ENCODE peak calls at places on chromosomes 16 and 17, in six cellular contexts. Q is upper lobe of right lung, Y is cerebellar nuclear complex, R is hippocampal formation, G is T-cell, T is smooth muscle cell of the brain vasculature. I is an unnamed sample.

GRCh38 chr17:82631544-82631943 is 16.7 kb downstream of the WDR45B start:
- DNase-seq in Y (no peak), T (no peak), Q (no peak), G (no peak), R (no peak), I (no peak)

GRCh38 chr17:82278308-82278707 is 4.8 kb upstream of the CSNK1D start:
- DNase-seq in Y (no peak), R (no peak), Q (no peak), T (no peak), G (no peak), I (no peak)

GRCh38 chr17:45147581-45148182 is 593 bp upstream of the HEXIM1 start:
- DNase-seq in T (no peak), G (peak), Q (peak), Y (no peak), R (peak), I (peak)

GRCh38 chr16:50198802-50199410 is 45.8 kb downstream of the TENT4B start:
- DNase-seq in G (no peak), Q (no peak), R (no peak), T (no peak), Y (no peak), I (no peak)

GRCh38 chr16:3696425-3697218 is 20.7 kb downstream of the TRAP1 start:
- DNase-seq in Q (no peak), Y (no peak), T (no peak), G (no peak), R (no peak), I (peak)

GRCh38 chr16:31063843-31064611 is 10.0 kb downstream of the ZNF668 start:
- DNase-seq in G (no peak), Q (no peak), T (no peak), Y (no peak), R (no peak), I (no peak)

GRCh38 chr17:19237389-19238166 is 412 bp downstream of the EPN2 start:
- DNase-seq in Q (peak), Y (no peak), R (no peak), G (peak), T (no peak), I (no peak)

GRCh38 chr17:39462644-39463375 is 1.5 kb downstream of the CDK12 start:
- DNase-seq in Q (peak), Y (no peak), G (no peak), R (no peak), T (no peak), I (peak)

GRCh38 chr16:6068063-6068462 is 970.5 kb upstream of the EEF2KMT start:
- DNase-seq in T (no peak), R (no peak), Q (no peak), Y (no peak), G (no peak), I (no peak)

GRCh38 chr16:80792031-80792430 is 12.4 kb downstream of the CDYL2 start:
- DNase-seq in Q (no peak), Y (no peak), R (no peak), G (no peak), T (no peak), I (no peak)

GRCh38 chr16:4321286-4322120 is 5.6 kb downstream of the GLIS2 start:
- DNase-seq in Y (no peak), T (no peak), Q (no peak), R (no peak), G (no peak), I (no peak)

GRCh38 chr17:71022758-71023157 is 853.4 kb downstream of the KCNJ2 start:
- DNase-seq in T (no peak), Y (no peak), R (no peak), Q (no peak), G (no peak), I (no peak)

I was measured in fibroblast of gingiva.